ENCODE peak calls at places on chromosomes 7 and 10, in seven cellular contexts. L, C, J, K, N, A and Z are unnamed samples.

GRCh38 chr7:137873524-137873923 is 26.8 kb upstream of the DGKI start:
- DNase-seq in L (no peak), C (no peak), J (no peak), K (no peak), N (no peak), A (no peak), Z (no peak)

GRCh38 chr10:8393531-8393930 is 339.0 kb downstream of the GATA3 start:
- DNase-seq in L (no peak), C (no peak), J (no peak), K (no peak), N (no peak), A (no peak), Z (no peak)

GRCh38 chr7:129188372-129188891 is at the start of gene SMO:
- DNase-seq in L (peak), C (no peak), J (no peak), K (peak), N (no peak), A (no peak), Z (peak)

GRCh38 chr7:141708053-141708452 is at the start of gene WEE2:
- DNase-seq in L (no peak), C (no peak), J (no peak), K (no peak), N (no peak), A (no peak), Z (no peak)

GRCh38 chr10:99894613-99895012 is 112.2 kb downstream of the ABCC2 start:
- DNase-seq in L (no peak), C (no peak), J (no peak), K (no peak), N (no peak), A (no peak), Z (no peak)

GRCh38 chr10:109679478-109679877 is 243.8 kb downstream of the XPNPEP1 start:
- DNase-seq in L (no peak), C (no peak), J (no peak), K (no peak), N (no peak), A (no peak), Z (no peak)

GRCh38 chr10:21556527-21556926 is 22.5 kb downstream of the MLLT10 start:
- DNase-seq in L (no peak), C (no peak), J (no peak), K (no peak), N (no peak), A (no peak), Z (no peak)

GRCh38 chr10:12507165-12507870 is 158.0 kb downstream of the CAMK1D start:
- DNase-seq in L (peak), C (no peak), J (no peak), K (peak), N (no peak), A (peak), Z (no peak)

GRCh38 chr7:3880221-3880935 is 579.3 kb downstream of the SDK1 start:
- DNase-seq in L (no peak), C (no peak), J (no peak), K (no peak), N (no peak), A (peak), Z (no peak)

GRCh38 chr10:75508239-75508813 is 76.9 kb downstream of the LRMDA start:
- DNase-seq in L (no peak), C (peak), J (no peak), K (no peak), N (no peak), A (no peak), Z (no peak)

GRCh38 chr10:538895-539294 is 150.6 kb downstream of the DIP2C start:
- DNase-seq in L (no peak), C (no peak), J (no peak), K (no peak), N (no peak), A (peak), Z (no peak)

GRCh38 chr10:58115218-58116050 is 152.3 kb downstream of the IPMK start:
- DNase-seq in L (no peak), C (no peak), J (no peak), K (no peak), N (no peak), A (no peak), Z (no peak)

GRCh38 chr10:133474027-133474426 is 20.3 kb downstream of the SCART1 start:
- DNase-seq in L (no peak), C (no peak), J (no peak), K (no peak), N (no peak), A (no peak), Z (no peak)

GRCh38 chr10:100101526-100102076 is 19.9 kb upstream of the CPN1 start:
- DNase-seq in L (no peak), C (no peak), J (no peak), K (no peak), N (no peak), A (no peak), Z (no peak)

GRCh38 chr10:30755474-30755873 is 125.9 kb upstream of the LYZL2 start:
- DNase-seq in L (no peak), C (no peak), J (no peak), K (no peak), N (no peak), A (no peak), Z (peak)

GRCh38 chr7:93578762-93579161 is 4.2 kb upstream of the CALCR start:
- DNase-seq in L (no peak), C (no peak), J (no peak), K (no peak), N (no peak), A (no peak), Z (no peak)

GRCh38 chr10:593901-594457 is 95.5 kb downstream of the DIP2C start:
- DNase-seq in L (no peak), C (no peak), J (no peak), K (peak), N (no peak), A (no peak), Z (no peak)

DNA sequence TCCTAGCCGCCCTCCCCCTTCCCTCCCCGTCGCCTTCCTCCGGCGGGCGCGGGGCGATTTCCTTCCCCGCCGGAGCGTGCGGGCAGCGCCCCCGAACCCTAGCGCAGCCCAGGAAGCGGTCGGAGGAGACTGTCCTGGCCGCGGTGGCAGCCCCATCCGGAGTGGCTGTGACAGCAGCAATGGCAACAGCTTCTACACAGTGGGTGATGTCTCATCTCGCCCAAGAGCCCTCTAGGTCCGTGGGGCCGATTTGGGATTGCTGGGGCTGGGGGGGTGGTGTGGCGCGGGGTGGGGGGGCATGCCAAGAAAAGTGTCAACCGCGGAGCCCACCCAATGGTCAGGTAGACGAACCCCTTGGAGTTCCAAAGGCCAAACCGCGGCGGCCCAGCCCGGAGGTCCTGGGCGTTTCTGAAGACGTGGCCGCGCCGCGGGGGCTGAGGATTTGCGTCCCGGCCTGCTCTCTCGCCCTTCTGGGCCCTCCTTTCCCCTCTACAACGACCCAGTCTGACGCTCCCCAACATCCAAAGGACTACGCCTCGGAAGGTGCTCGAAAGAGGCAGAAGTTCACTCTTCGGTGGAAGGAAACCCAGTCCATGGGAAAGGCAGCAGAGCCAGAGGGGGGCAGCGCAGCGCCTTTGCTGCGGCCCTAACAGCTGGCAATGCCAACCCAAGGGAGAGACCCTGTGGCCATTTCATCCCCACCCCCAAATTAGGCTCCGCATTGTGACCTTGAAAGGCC is 603 bp upstream of the TWIST1 start:
- DNase-seq in L (peak), C (peak), J (no peak), K (no peak), N (no peak), A (no peak), Z (no peak)
- H3K4me3 ChIP-seq in L (peak), C (no peak), J (no peak), K (peak), N (peak), A (peak), Z (peak)

DNA sequence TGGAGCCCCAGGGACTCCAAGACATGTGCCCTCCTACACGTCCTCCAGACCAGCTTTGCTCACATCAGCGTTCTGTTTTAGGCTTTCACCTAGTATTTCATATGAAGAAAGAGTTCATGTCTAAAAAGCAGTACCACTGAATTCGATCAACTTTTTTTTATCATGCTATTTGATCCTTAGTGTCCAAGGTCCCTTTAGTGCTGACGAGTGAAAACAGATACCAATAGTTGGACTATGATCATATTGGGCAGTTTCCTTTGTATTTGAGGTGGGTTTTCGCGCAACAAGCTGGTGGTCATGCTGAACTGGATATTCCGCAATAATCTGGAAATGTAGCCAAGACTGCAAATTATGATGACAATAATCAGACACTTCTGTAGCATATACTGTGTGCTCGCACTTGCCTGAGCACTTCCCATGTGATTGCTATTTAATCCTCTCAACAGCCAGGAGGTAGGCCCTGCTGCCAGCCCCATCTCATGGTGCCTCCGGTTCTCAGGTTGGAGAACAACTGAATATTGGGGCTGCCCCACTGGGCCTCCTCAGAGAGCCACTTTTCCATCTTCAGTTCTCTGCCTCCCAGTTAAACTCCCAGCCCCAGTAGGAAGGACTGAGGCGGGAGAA is 65.9 kb downstream of the RBM20 start:
- DNase-seq in L (no peak), C (no peak), J (no peak), K (no peak), N (no peak), A (no peak), Z (no peak)
- H3K27ac ChIP-seq in L (no peak), C (no peak), J (no peak), K (no peak), N (no peak), A (no peak), Z (no peak)

DNA sequence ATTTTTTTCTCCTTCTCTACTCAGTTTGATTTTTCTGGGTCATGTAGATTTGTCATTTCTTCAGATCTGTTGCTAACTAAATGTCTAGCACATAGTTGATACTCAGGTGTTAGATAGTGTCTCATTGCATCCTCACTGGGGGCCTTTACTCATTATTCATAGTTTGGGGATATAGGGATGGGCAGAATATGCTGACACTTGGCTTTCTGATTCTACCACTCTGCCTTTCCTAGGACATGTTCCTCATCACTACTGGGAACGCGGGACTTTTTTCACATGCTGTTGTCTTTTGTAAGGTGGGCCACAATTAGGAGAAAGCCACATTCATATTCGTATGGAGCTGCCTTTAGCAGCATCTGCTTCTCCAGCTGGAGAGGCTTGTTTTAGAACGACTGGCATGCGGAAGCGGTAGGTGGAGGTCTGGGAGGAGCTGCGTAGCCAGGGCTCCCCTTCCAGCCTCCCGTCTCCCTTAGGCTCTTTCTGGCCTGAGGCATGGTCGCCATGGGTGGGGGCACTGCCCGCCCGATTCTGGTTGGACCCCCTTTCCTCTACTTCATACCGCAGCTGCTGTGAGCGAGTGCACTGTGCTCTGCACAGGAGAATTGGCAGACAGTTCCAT is 78.8 kb downstream of the SND1 start:
- DNase-seq in L (no peak), C (no peak), J (no peak), K (no peak), N (no peak), A (no peak), Z (no peak)
- H3K4me3 ChIP-seq in L (no peak), C (no peak), J (no peak), K (no peak), N (no peak), A (no peak), Z (no peak)

GRCh38 chr7:42219447-42219846 is 17.6 kb downstream of the GLI3 start:
- DNase-seq in L (no peak), C (no peak), J (no peak), K (peak), N (no peak), A (no peak), Z (no peak)
- H3K27ac ChIP-seq in L (no peak), C (no peak), J (no peak), K (no peak), N (no peak), A (no peak), Z (no peak)

GRCh38 chr7:43621729-43622448 is 39.0 kb downstream of the STK17A start:
- DNase-seq in L (no peak), C (no peak), J (no peak), K (no peak), N (no peak), A (no peak), Z (no peak)

GRCh38 chr7:43626695-43627094 is 43.8 kb downstream of the STK17A start:
- DNase-seq in L (no peak), C (no peak), J (no peak), K (no peak), N (no peak), A (no peak), Z (no peak)

GRCh38 chr7:43628431-43628830 is 45.5 kb downstream of the STK17A start:
- DNase-seq in L (no peak), C (no peak), J (no peak), K (no peak), N (no peak), A (no peak), Z (peak)

GRCh38 chr7:43625977-43626376 is 43.1 kb downstream of the STK17A start:
- DNase-seq in L (no peak), C (no peak), J (no peak), K (no peak), N (no peak), A (no peak), Z (no peak)

DNA sequence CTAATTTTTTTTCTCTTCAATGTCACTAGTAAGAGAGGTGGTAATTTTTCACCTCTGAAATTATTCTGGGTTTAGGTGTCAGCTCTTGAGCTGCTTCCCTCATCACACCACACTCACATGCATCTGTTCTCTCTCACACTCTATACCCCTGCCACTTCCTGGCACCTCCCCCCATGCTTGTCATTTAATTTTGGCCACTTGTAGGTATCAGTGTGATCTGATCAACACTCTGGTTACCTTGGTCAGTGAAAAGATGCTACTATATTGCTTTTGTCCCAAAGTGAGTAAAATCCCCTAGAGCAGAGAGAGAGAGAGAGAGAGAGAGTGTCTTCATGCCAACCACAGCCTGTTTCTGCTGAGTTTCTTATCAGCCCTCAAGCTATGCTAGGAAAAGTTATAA is 42.5 kb downstream of the STK17A start:
- DNase-seq in L (no peak), C (no peak), J (peak), K (no peak), N (no peak), A (no peak), Z (no peak)
- H3K4me3 ChIP-seq in L (no peak), C (no peak), J (no peak), K (no peak), N (no peak), A (no peak), Z (no peak)

GRCh38 chr7:27194002-27194352 is 5.9 kb downstream of the HOXA13 start:
- DNase-seq in L (no peak), C (no peak), J (no peak), K (no peak), N (no peak), A (no peak), Z (no peak)
- H3K27ac ChIP-seq in L (no peak), C (no peak), J (no peak), K (no peak), N (no peak), A (no peak), Z (no peak)

DNA sequence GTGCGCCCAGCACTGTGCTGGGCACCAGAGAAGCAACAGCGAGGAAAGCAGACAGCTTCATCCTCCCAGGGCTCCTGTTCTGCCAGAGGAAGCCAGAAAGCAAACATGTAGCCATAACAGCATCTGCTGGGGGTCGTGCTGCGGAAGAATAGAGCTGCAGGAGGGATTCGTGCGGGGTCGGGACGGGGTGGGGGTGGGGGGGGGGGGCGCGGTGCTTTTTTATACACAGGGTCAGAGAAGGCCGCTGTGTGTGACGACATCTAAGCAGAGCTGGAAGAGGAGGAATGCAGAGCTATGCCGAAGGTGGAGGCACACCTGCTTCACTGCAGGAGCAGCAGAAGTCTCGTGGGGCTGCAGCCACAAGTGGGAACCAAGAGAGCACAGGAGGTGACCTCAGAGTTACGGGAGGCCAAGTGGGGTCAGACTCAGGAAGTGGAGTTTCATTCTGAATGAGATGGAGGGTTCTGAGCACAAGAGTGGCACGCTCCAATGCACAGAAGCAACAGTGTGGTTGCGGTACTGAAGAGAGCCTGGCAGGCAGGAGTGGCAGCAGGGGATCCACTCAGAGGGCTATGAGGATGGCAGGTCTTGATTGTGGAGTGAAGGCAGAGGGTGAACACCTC is 11.1 kb downstream of the PKD1L1 start:
- DNase-seq in L (no peak), C (no peak), J (no peak), K (no peak), N (no peak), A (no peak), Z (no peak)
- H3K4me3 ChIP-seq in L (no peak), C (no peak), J (no peak), K (no peak), N (no peak), A (no peak), Z (no peak)

GRCh38 chr10:113035724-113036312 is 85.8 kb downstream of the TCF7L2 start:
- DNase-seq in L (no peak), C (no peak), J (no peak), K (no peak), N (no peak), A (peak), Z (no peak)
- H3K27ac ChIP-seq in L (no peak), C (no peak), J (no peak), K (no peak), N (no peak), A (peak), Z (no peak)